ENCODE peak calls at places on chromosomes 11 and 22, in seven cellular contexts. Z, R, A, P, L, S and H are unnamed samples.

GRCh38 chr11:2825886-2826678 is 59.5 kb downstream of the CDKN1C start:
- DNase-seq in L (no peak), S (no peak), A (peak), Z (peak), R (peak), P (no peak), H (peak)

GRCh38 chr11:65427691-65428577 is 5.3 kb downstream of the NEAT1 start:
- DNase-seq in P (no peak), L (peak), Z (peak), R (peak), S (peak), A (peak), H (peak)

GRCh38 chr11:72263363-72263762 is 19.4 kb upstream of the PHOX2A start:
- DNase-seq in P (no peak), R (peak), S (no peak), L (no peak), A (peak), Z (peak), H (peak)

GRCh38 chr11:126702987-126703386 is 297.6 kb downstream of the KIRREL3 start:
- DNase-seq in L (no peak), R (no peak), S (no peak), P (no peak), A (peak), Z (peak), H (peak)

GRCh38 chr11:41320233-41320993 is 139.0 kb downstream of the LRRC4C start:
- DNase-seq in A (no peak), L (no peak), R (no peak), Z (no peak), P (no peak), S (no peak), H (peak)

GRCh38 chr11:129286813-129287212 is 88.8 kb upstream of the BARX2 start:
- DNase-seq in S (no peak), R (peak), L (no peak), A (no peak), Z (no peak), P (no peak), H (no peak)

GRCh38 chr11:44315947-44316387 is 6.0 kb upstream of the ALX4 start:
- DNase-seq in R (no peak), Z (peak), S (no peak), A (peak), L (no peak), P (no peak), H (peak)

GRCh38 chr11:126716456-126717083 is 284.0 kb downstream of the KIRREL3 start:
- DNase-seq in P (no peak), L (no peak), S (no peak), Z (peak), R (peak), A (peak), H (peak)

GRCh38 chr22:39994566-39995345 is at the start of gene FAM83F:
- DNase-seq in P (no peak), R (no peak), L (peak), Z (no peak), A (no peak), S (no peak), H (no peak)

GRCh38 chr11:128709402-128709801 is 15.5 kb downstream of the FLI1 start:
- DNase-seq in R (peak), L (no peak), Z (peak), A (peak), S (no peak), P (no peak), H (peak)

GRCh38 chr22:41899992-41900651 is 14.8 kb downstream of the SHISA8 start:
- DNase-seq in R (peak), S (no peak), A (no peak), L (no peak), Z (no peak), P (no peak), H (no peak)

GRCh38 chr22:40487663-40488249 is 117.4 kb downstream of the SGSM3 start:
- DNase-seq in S (no peak), L (peak), A (no peak), P (no peak), Z (no peak), R (peak), H (peak)

GRCh38 chr11:65316311-65316978 is 1.8 kb downstream of the CDC42EP2 start:
- DNase-seq in P (no peak), A (no peak), Z (peak), R (peak), S (no peak), L (no peak), H (peak)

GRCh38 chr11:45964911-45965389 is 42.5 kb downstream of the LARGE2 start:
- DNase-seq in A (peak), S (peak), L (peak), Z (peak), R (peak), P (peak), H (peak)

GRCh38 chr11:74627381-74627780 is 35.0 kb downstream of the POLD3 start:
- DNase-seq in A (no peak), L (no peak), S (no peak), R (no peak), Z (no peak), P (no peak), H (no peak)

GRCh38 chr22:49429066-49429465 is 398.6 kb downstream of the BRD1 start:
- DNase-seq in P (no peak), R (no peak), S (no peak), A (no peak), L (no peak), Z (peak), H (no peak)

GRCh38 chr11:90178751-90179150 is 44.1 kb downstream of the CHORDC1 start:
- DNase-seq in Z (no peak), L (no peak), P (no peak), S (no peak), A (no peak), R (no peak), H (no peak)

GRCh38 chr11:66543263-66544107 is 2.4 kb downstream of the ZDHHC24 start:
- DNase-seq in A (no peak), R (peak), L (peak), S (peak), P (no peak), Z (no peak), H (no peak)

GRCh38 chr11:46161201-46161600 is 39.9 kb upstream of the PHF21A start:
- DNase-seq in S (no peak), L (no peak), Z (no peak), R (peak), A (no peak), P (no peak), H (no peak)

GRCh38 chr11:69938206-69938605 is 119.0 kb upstream of the FGF3 start:
- DNase-seq in S (no peak), A (no peak), R (no peak), Z (no peak), L (no peak), P (no peak), H (no peak)

GRCh38 chr11:69151811-69152210 is 3.9 kb upstream of the SMIM38 start:
- DNase-seq in L (no peak), Z (no peak), S (no peak), R (no peak), P (no peak), A (no peak), H (no peak)

GRCh38 chr11:64620286-64620962 is 29.4 kb downstream of the SLC22A12 start:
- DNase-seq in R (peak), Z (no peak), A (peak), P (no peak), L (no peak), S (no peak), H (no peak)

GRCh38 chr11:1341928-1342524 is 32.6 kb upstream of the TOLLIP start:
- DNase-seq in R (peak), S (no peak), P (no peak), A (peak), Z (peak), L (no peak), H (peak)

GRCh38 chr11:111819161-111820058 is 52.0 kb downstream of the ALG9 start:
- DNase-seq in Z (no peak), P (no peak), S (no peak), L (no peak), R (peak), A (peak), H (peak)